ENCODE peak calls at places on chromosomes 7 and 10, in ten cellular contexts. One of them, this sample, is unnamed.

GRCh38 chr10:100621360-100622205 is 85.8 kb downstream of the HIF1AN start:
- DNase-seq in choroid plexus epithelial cell: peak; percentile 12
- DNase-seq in adrenal gland: no peak
- DNase-seq in foreskin fibroblast: no peak
- DNase-seq in AG04450: no peak
- DNase-seq in epithelial cell of esophagus: no peak
- DNase-seq in Karpas-422: no peak
- DNase-seq in Panc1: no peak
- DNase-seq in body of pancreas: no peak
- DNase-seq in small intestine: no peak
- DNase-seq in this sample: peak; percentile 66

GRCh38 chr10:36779238-36779846 is 346.1 kb upstream of the ANKRD30A start:
- DNase-seq in choroid plexus epithelial cell: peak; percentile 91
- DNase-seq in adrenal gland: peak; percentile 23
- DNase-seq in foreskin fibroblast: no peak
- DNase-seq in AG04450: peak; percentile 64
- DNase-seq in epithelial cell of esophagus: peak; percentile 75
- DNase-seq in Karpas-422: peak; percentile 68
- DNase-seq in Panc1: peak; percentile 25
- DNase-seq in body of pancreas: peak; percentile 22
- DNase-seq in small intestine: peak; percentile 0
- DNase-seq in this sample: no peak

GRCh38 chr10:343231-344215 is 208.3 kb downstream of the ZMYND11 start:
- DNase-seq in choroid plexus epithelial cell: no peak
- DNase-seq in adrenal gland: no peak
- DNase-seq in foreskin fibroblast: no peak
- DNase-seq in AG04450: no peak
- DNase-seq in epithelial cell of esophagus: no peak
- DNase-seq in Karpas-422: no peak
- DNase-seq in Panc1: no peak
- DNase-seq in body of pancreas: no peak
- DNase-seq in small intestine: no peak
- DNase-seq in this sample: no peak

GRCh38 chr10:92886334-92886961 is 38.1 kb downstream of the EXOC6 start:
- DNase-seq in choroid plexus epithelial cell: peak; percentile 37
- DNase-seq in adrenal gland: no peak
- DNase-seq in foreskin fibroblast: no peak
- DNase-seq in AG04450: no peak
- DNase-seq in epithelial cell of esophagus: peak; percentile 47
- DNase-seq in Karpas-422: no peak
- DNase-seq in Panc1: no peak
- DNase-seq in body of pancreas: no peak
- DNase-seq in small intestine: peak; percentile 25
- DNase-seq in this sample: no peak

GRCh38 chr10:33249137-33249536 is 85.3 kb downstream of the NRP1 start:
- DNase-seq in choroid plexus epithelial cell: no peak
- DNase-seq in adrenal gland: no peak
- DNase-seq in foreskin fibroblast: no peak
- DNase-seq in AG04450: no peak
- DNase-seq in epithelial cell of esophagus: no peak
- DNase-seq in Karpas-422: no peak
- DNase-seq in Panc1: no peak
- DNase-seq in body of pancreas: no peak
- DNase-seq in small intestine: no peak
- DNase-seq in this sample: no peak

GRCh38 chr7:102318482-102318971 is 31.9 kb downstream of the SH2B2 start:
- DNase-seq in choroid plexus epithelial cell: peak; percentile 53
- DNase-seq in adrenal gland: peak; percentile 35
- DNase-seq in foreskin fibroblast: peak; percentile 2
- DNase-seq in AG04450: no peak
- DNase-seq in epithelial cell of esophagus: peak; percentile 75
- DNase-seq in Karpas-422: no peak
- DNase-seq in Panc1: no peak
- DNase-seq in body of pancreas: peak; percentile 52
- DNase-seq in small intestine: peak; percentile 35
- DNase-seq in this sample: no peak

GRCh38 chr7:81709836-81710235 is 60.0 kb downstream of the HGF start:
- DNase-seq in choroid plexus epithelial cell: no peak
- DNase-seq in adrenal gland: no peak
- DNase-seq in foreskin fibroblast: no peak
- DNase-seq in AG04450: no peak
- DNase-seq in epithelial cell of esophagus: no peak
- DNase-seq in Karpas-422: no peak
- DNase-seq in Panc1: no peak
- DNase-seq in body of pancreas: no peak
- DNase-seq in small intestine: no peak
- DNase-seq in this sample: no peak

GRCh38 chr7:50939026-50939425 is 156.3 kb upstream of the GRB10 start:
- DNase-seq in choroid plexus epithelial cell: peak; percentile 48
- DNase-seq in adrenal gland: no peak
- DNase-seq in foreskin fibroblast: peak; percentile 26
- DNase-seq in AG04450: no peak
- DNase-seq in epithelial cell of esophagus: no peak
- DNase-seq in Karpas-422: no peak
- DNase-seq in Panc1: no peak
- DNase-seq in body of pancreas: no peak
- DNase-seq in small intestine: no peak
- DNase-seq in this sample: no peak

GRCh38 chr7:20172736-20173334 is 44.3 kb downstream of the MACC1 start:
- DNase-seq in choroid plexus epithelial cell: peak; percentile 78
- DNase-seq in adrenal gland: peak; percentile 72
- DNase-seq in foreskin fibroblast: peak; percentile 12
- DNase-seq in AG04450: no peak
- DNase-seq in epithelial cell of esophagus: peak; percentile 66
- DNase-seq in Karpas-422: peak; percentile 70
- DNase-seq in Panc1: peak; percentile 60
- DNase-seq in body of pancreas: peak; percentile 35
- DNase-seq in small intestine: peak; percentile 14
- DNase-seq in this sample: peak; percentile 58

GRCh38 chr10:51498424-51498823 is 201.0 kb downstream of the CSTF2T start:
- DNase-seq in choroid plexus epithelial cell: no peak
- DNase-seq in adrenal gland: no peak
- DNase-seq in foreskin fibroblast: no peak
- DNase-seq in AG04450: no peak
- DNase-seq in epithelial cell of esophagus: no peak
- DNase-seq in Karpas-422: no peak
- DNase-seq in Panc1: no peak
- DNase-seq in body of pancreas: no peak
- DNase-seq in small intestine: no peak
- DNase-seq in this sample: no peak

GRCh38 chr7:22154130-22154529 is 202.8 kb downstream of the RAPGEF5 start:
- DNase-seq in choroid plexus epithelial cell: no peak
- DNase-seq in adrenal gland: no peak
- DNase-seq in foreskin fibroblast: no peak
- DNase-seq in AG04450: no peak
- DNase-seq in epithelial cell of esophagus: no peak
- DNase-seq in Karpas-422: no peak
- DNase-seq in Panc1: no peak
- DNase-seq in body of pancreas: no peak
- DNase-seq in small intestine: no peak
- DNase-seq in this sample: peak; percentile 6

GRCh38 chr7:134669845-134670373 is 23.3 kb downstream of the BPGM start:
- DNase-seq in choroid plexus epithelial cell: peak; percentile 88
- DNase-seq in adrenal gland: peak; percentile 59
- DNase-seq in foreskin fibroblast: peak; percentile 79
- DNase-seq in AG04450: peak; percentile 76
- DNase-seq in epithelial cell of esophagus: peak; percentile 97
- DNase-seq in Karpas-422: no peak
- DNase-seq in Panc1: peak; percentile 99
- DNase-seq in body of pancreas: peak; percentile 71
- DNase-seq in small intestine: peak; percentile 50
- DNase-seq in this sample: peak; percentile 58

GRCh38 chr7:90958669-90959068 is 305.6 kb upstream of the FZD1 start:
- DNase-seq in choroid plexus epithelial cell: peak; percentile 94
- DNase-seq in adrenal gland: no peak
- DNase-seq in foreskin fibroblast: peak; percentile 13
- DNase-seq in AG04450: peak; percentile 18
- DNase-seq in epithelial cell of esophagus: no peak
- DNase-seq in Karpas-422: no peak
- DNase-seq in Panc1: no peak
- DNase-seq in body of pancreas: no peak
- DNase-seq in small intestine: no peak
- DNase-seq in this sample: no peak

GRCh38 chr10:63376560-63377304 is 89.0 kb downstream of the JMJD1C start:
- DNase-seq in choroid plexus epithelial cell: peak; percentile 80
- DNase-seq in adrenal gland: no peak
- DNase-seq in foreskin fibroblast: peak; percentile 87
- DNase-seq in AG04450: no peak
- DNase-seq in epithelial cell of esophagus: peak; percentile 84
- DNase-seq in Karpas-422: no peak
- DNase-seq in Panc1: no peak
- DNase-seq in body of pancreas: no peak
- DNase-seq in small intestine: no peak
- DNase-seq in this sample: peak; percentile 82

GRCh38 chr10:6973904-6974303 is 393.8 kb upstream of the PRKCQ start:
- DNase-seq in choroid plexus epithelial cell: no peak
- DNase-seq in adrenal gland: no peak
- DNase-seq in foreskin fibroblast: no peak
- DNase-seq in AG04450: no peak
- DNase-seq in epithelial cell of esophagus: no peak
- DNase-seq in Karpas-422: no peak
- DNase-seq in Panc1: no peak
- DNase-seq in body of pancreas: no peak
- DNase-seq in small intestine: peak; percentile 58
- DNase-seq in this sample: no peak

GRCh38 chr7:38273286-38273995 is at the start of gene TARP:
- DNase-seq in choroid plexus epithelial cell: no peak
- DNase-seq in adrenal gland: no peak
- DNase-seq in foreskin fibroblast: no peak
- DNase-seq in AG04450: no peak
- DNase-seq in epithelial cell of esophagus: no peak
- DNase-seq in Karpas-422: no peak
- DNase-seq in Panc1: no peak
- DNase-seq in body of pancreas: no peak
- DNase-seq in small intestine: no peak
- DNase-seq in this sample: no peak

GRCh38 chr10:113126506-113127192 is 176.6 kb downstream of the TCF7L2 start:
- DNase-seq in choroid plexus epithelial cell: peak; percentile 81
- DNase-seq in adrenal gland: peak; percentile 78
- DNase-seq in foreskin fibroblast: peak; percentile 79
- DNase-seq in AG04450: peak; percentile 27
- DNase-seq in epithelial cell of esophagus: peak; percentile 82
- DNase-seq in Karpas-422: no peak
- DNase-seq in Panc1: peak; percentile 25
- DNase-seq in body of pancreas: peak; percentile 76
- DNase-seq in small intestine: peak; percentile 74
- DNase-seq in this sample: no peak
- H3K4me3 ChIP-seq in choroid plexus epithelial cell: peak overlapping the region; percentile 57
- H3K4me3 ChIP-seq in adrenal gland: no peak overlapping the region
- H3K4me3 ChIP-seq in foreskin fibroblast: peak overlapping the region; percentile 40
- H3K4me3 ChIP-seq in AG04450: peak overlapping the region; percentile 48
- H3K4me3 ChIP-seq in epithelial cell of esophagus: peak overlapping the region; percentile 12
- H3K4me3 ChIP-seq in Karpas-422: no peak overlapping the region
- H3K4me3 ChIP-seq in Panc1: peak overlapping the region; percentile 23
- H3K4me3 ChIP-seq in body of pancreas: no peak overlapping the region
- H3K4me3 ChIP-seq in small intestine: no peak overlapping the region
- H3K4me3 ChIP-seq in this sample: no peak overlapping the region

DNA sequence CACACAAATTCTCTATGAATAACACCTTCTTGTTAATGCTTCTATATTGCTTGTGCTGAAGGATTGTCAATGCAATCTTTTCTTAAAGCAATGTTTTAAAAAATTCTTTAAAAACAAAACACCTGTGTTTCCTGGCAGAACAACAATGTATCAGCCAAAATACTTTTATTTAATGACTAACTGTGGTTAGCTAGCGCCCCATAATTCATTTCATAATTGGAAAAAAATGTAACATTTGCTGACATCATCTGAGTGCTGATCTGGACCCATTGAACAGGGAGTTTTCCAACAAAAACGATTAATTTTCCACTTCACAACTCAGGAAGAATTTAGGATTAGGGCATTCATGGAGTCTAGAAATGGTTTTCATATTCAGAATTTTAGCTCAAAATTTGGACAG is 137.6 kb upstream of the CDK6 start:
- DNase-seq in choroid plexus epithelial cell: peak; percentile 19
- DNase-seq in adrenal gland: no peak
- DNase-seq in foreskin fibroblast: no peak
- DNase-seq in AG04450: no peak
- DNase-seq in epithelial cell of esophagus: peak; percentile 43
- DNase-seq in Karpas-422: no peak
- DNase-seq in Panc1: no peak
- DNase-seq in body of pancreas: no peak
- DNase-seq in small intestine: no peak
- DNase-seq in this sample: no peak
- H3K4me3 ChIP-seq in choroid plexus epithelial cell: no peak overlapping the region
- H3K4me3 ChIP-seq in adrenal gland: no peak overlapping the region
- H3K4me3 ChIP-seq in foreskin fibroblast: no peak overlapping the region
- H3K4me3 ChIP-seq in AG04450: no peak overlapping the region
- H3K4me3 ChIP-seq in epithelial cell of esophagus: no peak overlapping the region
- H3K4me3 ChIP-seq in Karpas-422: no peak overlapping the region
- H3K4me3 ChIP-seq in Panc1: no peak overlapping the region
- H3K4me3 ChIP-seq in body of pancreas: no peak overlapping the region
- H3K4me3 ChIP-seq in small intestine: no peak overlapping the region
- H3K4me3 ChIP-seq in this sample: no peak overlapping the region

DNA sequence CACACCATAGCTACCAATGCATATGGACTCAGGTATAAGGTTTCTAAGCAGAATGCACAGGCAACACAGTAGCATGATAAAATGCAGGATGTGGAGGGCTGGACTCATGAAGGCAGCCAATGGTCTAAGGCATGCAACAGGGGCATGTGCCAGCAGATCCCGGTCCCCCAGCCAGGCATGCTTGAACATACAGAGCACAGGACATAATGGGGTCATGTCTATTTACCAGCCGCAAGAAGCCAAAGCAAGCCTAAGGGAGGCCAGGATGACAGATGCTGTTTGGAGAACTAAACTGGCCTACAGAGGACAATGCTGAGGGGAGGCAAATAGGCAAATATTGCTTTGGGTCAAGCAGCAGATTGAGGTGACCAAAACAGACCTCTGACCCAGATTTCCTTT is 60.0 kb upstream of the PDLIM1 start:
- DNase-seq in choroid plexus epithelial cell: no peak
- DNase-seq in adrenal gland: no peak
- DNase-seq in foreskin fibroblast: no peak
- DNase-seq in AG04450: no peak
- DNase-seq in epithelial cell of esophagus: peak; percentile 90
- DNase-seq in Karpas-422: no peak
- DNase-seq in Panc1: no peak
- DNase-seq in body of pancreas: peak; percentile 53
- DNase-seq in small intestine: no peak
- DNase-seq in this sample: no peak
- H3K4me3 ChIP-seq in choroid plexus epithelial cell: no peak overlapping the region
- H3K4me3 ChIP-seq in adrenal gland: no peak overlapping the region
- H3K4me3 ChIP-seq in foreskin fibroblast: no peak overlapping the region
- H3K4me3 ChIP-seq in AG04450: no peak overlapping the region
- H3K4me3 ChIP-seq in epithelial cell of esophagus: no peak overlapping the region
- H3K4me3 ChIP-seq in Karpas-422: no peak overlapping the region
- H3K4me3 ChIP-seq in Panc1: no peak overlapping the region
- H3K4me3 ChIP-seq in body of pancreas: no peak overlapping the region
- H3K4me3 ChIP-seq in small intestine: no peak overlapping the region
- H3K4me3 ChIP-seq in this sample: no peak overlapping the region

DNA sequence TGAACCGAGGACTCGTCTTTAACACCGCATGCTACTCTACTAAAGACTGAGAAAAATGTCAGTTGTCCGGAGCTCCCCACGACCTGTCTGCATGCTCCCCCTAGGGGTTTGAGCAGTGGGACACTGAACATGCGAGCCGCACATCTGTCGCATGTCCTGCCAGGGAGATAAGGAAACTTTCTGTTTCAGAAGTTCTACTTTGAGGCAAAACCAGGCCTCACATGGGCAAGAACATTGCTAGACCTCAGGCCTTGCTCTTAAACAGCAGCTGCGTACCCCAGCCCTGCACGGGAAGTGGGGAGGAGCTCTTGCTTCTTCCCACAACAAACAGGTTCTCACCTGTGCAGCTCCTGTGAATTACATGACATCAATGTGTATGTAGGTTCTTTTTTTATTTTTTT is 30.3 kb upstream of the HERPUD2 start:
- DNase-seq in choroid plexus epithelial cell: no peak
- DNase-seq in adrenal gland: no peak
- DNase-seq in foreskin fibroblast: no peak
- DNase-seq in AG04450: no peak
- DNase-seq in epithelial cell of esophagus: no peak
- DNase-seq in Karpas-422: no peak
- DNase-seq in Panc1: no peak
- DNase-seq in body of pancreas: no peak
- DNase-seq in small intestine: peak; percentile 61
- DNase-seq in this sample: peak; percentile 99
- H3K4me3 ChIP-seq in choroid plexus epithelial cell: no peak overlapping the region
- H3K4me3 ChIP-seq in adrenal gland: no peak overlapping the region
- H3K4me3 ChIP-seq in foreskin fibroblast: no peak overlapping the region
- H3K4me3 ChIP-seq in AG04450: no peak overlapping the region
- H3K4me3 ChIP-seq in epithelial cell of esophagus: no peak overlapping the region
- H3K4me3 ChIP-seq in Karpas-422: no peak overlapping the region
- H3K4me3 ChIP-seq in Panc1: no peak overlapping the region
- H3K4me3 ChIP-seq in body of pancreas: no peak overlapping the region
- H3K4me3 ChIP-seq in small intestine: no peak overlapping the region
- H3K4me3 ChIP-seq in this sample: peak overlapping the region; percentile 49